ENCODE peak calls at places on chromosomes 3 and 15, in six cellular contexts. Q is heart left ventricle, M is right atrium auricular region, H is HFF-Myc, E is A549, O is bronchial epithelial cell. G is an unnamed sample.

GRCh38 chr3:16484216-16484615 is 29.3 kb downstream of the RFTN1 start:
- DNase-seq in E (no peak), O (no peak), Q (no peak), M (no peak), H (peak), G (no peak)

GRCh38 chr15:98658831-98659699 is 10.7 kb downstream of the IGF1R start:
- DNase-seq in M (no peak), E (peak), H (no peak), O (peak), Q (no peak), G (peak)

GRCh38 chr3:13563911-13564310 is 15.0 kb downstream of the FBLN2 start:
- DNase-seq in O (no peak), E (no peak), H (no peak), M (no peak), Q (no peak), G (no peak)

GRCh38 chr3:30723211-30723610 is 116.8 kb downstream of the TGFBR2 start:
- DNase-seq in O (no peak), M (no peak), Q (no peak), E (no peak), H (no peak), G (no peak)

GRCh38 chr3:189324538-189325138 is 152.9 kb downstream of the TPRG1 start:
- DNase-seq in O (peak), H (peak), Q (peak), M (no peak), E (peak), G (no peak)

GRCh38 chr3:139935071-139935865 is at the start of gene CLSTN2:
- DNase-seq in O (peak), H (no peak), M (peak), Q (peak), E (peak), G (peak)

GRCh38 chr3:134852893-134853351 is 57.9 kb downstream of the EPHB1 start:
- DNase-seq in M (no peak), E (no peak), O (no peak), H (no peak), Q (no peak), G (no peak)

GRCh38 chr15:99496302-99496629 is 69.5 kb upstream of the MEF2A start:
- DNase-seq in E (no peak), H (no peak), Q (no peak), M (no peak), O (no peak), G (no peak)

GRCh38 chr15:57503051-57503702 is 88.5 kb upstream of the MYZAP start:
- DNase-seq in E (no peak), Q (no peak), M (no peak), H (no peak), O (peak), G (peak)

GRCh38 chr3:159323848-159324247 is 522.0 kb downstream of the MFSD1 start:
- DNase-seq in O (peak), H (no peak), Q (no peak), E (no peak), M (no peak), G (no peak)

GRCh38 chr3:38039899-38040261 is 872 bp downstream of the DLEC1 start:
- DNase-seq in O (peak), E (no peak), Q (peak), M (peak), H (no peak), G (no peak)
- TF ChIP-seq CTCF in O (peak), E (no peak), Q (no peak), M (peak), H (peak), G (no peak)

GRCh38 chr3:28124882-28125281 is 116.5 kb upstream of the CMC1 start:
- DNase-seq in E (no peak), H (no peak), Q (no peak), M (no peak), O (no peak), G (no peak)
- H3K4me3 ChIP-seq in E (no peak), H (no peak), Q (no peak), M (no peak), O (no peak), G (no peak)

GRCh38 chr3:148126962-148127361 is 570.7 kb upstream of the AGTR1 start:
- DNase-seq in O (no peak), M (no peak), H (no peak), Q (no peak), E (no peak), G (no peak)

GRCh38 chr3:148131990-148132638 is 565.6 kb upstream of the AGTR1 start:
- DNase-seq in H (peak), E (no peak), O (no peak), Q (no peak), M (no peak), G (no peak)

GRCh38 chr3:148128136-148128535 is 569.6 kb upstream of the AGTR1 start:
- DNase-seq in M (no peak), H (no peak), E (no peak), O (no peak), Q (no peak), G (peak)
- TF ChIP-seq CTCF in M (no peak), H (no peak), E (no peak), O (no peak), Q (no peak), G (peak)

GRCh38 chr15:88803920-88804247 is 648 bp downstream of the ACAN start:
- DNase-seq in H (no peak), Q (no peak), O (no peak), M (no peak), E (no peak), G (no peak)
- H3K4me3 ChIP-seq in H (no peak), Q (no peak), O (no peak), M (no peak), E (peak), G (peak)

GRCh38 chr15:95328559-95328958 is 1001.9 kb upstream of the NR2F2 start:
- DNase-seq in Q (no peak), H (no peak), O (no peak), E (no peak), M (no peak), G (no peak)
- TF ChIP-seq CTCF in Q (peak), H (no peak), O (no peak), E (no peak), M (no peak), G (no peak)

DNA sequence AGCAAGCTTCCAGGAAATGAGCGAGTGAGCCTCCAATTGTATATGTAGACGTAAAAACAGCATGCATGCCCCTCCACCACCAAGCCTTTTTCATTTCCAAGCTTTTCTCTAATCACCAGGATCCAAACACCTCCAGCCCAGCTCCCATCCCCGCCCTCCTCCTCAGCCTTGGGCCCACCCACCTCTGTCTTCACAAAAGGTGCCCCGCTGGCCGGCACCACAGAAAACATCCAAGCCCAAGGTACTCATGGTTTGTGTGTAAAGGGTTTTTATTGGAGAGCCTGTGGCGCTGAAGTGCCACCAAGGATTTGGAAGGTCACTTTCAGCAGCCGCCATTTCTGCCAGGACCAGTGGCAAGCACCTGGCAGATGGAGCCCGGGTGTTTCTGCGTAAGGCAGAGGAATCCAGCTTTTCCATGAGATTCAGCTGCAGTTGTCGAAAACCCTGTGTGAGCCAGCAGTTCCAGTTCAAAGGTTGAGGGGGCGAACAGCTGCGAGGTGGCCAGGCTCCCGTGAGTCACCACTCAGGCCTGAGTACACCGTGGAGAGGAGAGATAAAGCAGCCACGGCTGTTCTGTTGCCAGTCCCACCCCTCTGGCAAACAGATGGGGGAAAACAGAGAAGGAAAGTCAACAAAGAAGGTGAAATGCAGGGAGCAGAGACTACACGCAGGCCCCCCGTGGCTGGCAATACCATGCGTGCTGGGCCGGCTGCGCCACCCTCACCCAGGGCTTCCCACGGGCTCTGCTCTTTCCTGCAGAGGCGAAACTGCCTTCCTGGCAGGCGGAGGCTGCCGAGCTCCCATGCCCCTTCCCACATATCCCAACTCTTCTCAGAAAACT is 38.2 kb downstream of the FAM174B start:
- DNase-seq in E (peak), M (peak), Q (peak), H (peak), O (peak), G (no peak)
- H3K4me3 ChIP-seq in E (no peak), M (no peak), Q (no peak), H (no peak), O (no peak), G (no peak)

GRCh38 chr3:62496509-62496908 is 123.2 kb upstream of the FEZF2 start:
- DNase-seq in O (no peak), E (no peak), Q (no peak), H (no peak), M (no peak), G (no peak)

GRCh38 chr3:62497156-62497555 is 123.8 kb upstream of the FEZF2 start:
- DNase-seq in E (no peak), Q (no peak), O (no peak), H (no peak), M (no peak), G (no peak)

DNA sequence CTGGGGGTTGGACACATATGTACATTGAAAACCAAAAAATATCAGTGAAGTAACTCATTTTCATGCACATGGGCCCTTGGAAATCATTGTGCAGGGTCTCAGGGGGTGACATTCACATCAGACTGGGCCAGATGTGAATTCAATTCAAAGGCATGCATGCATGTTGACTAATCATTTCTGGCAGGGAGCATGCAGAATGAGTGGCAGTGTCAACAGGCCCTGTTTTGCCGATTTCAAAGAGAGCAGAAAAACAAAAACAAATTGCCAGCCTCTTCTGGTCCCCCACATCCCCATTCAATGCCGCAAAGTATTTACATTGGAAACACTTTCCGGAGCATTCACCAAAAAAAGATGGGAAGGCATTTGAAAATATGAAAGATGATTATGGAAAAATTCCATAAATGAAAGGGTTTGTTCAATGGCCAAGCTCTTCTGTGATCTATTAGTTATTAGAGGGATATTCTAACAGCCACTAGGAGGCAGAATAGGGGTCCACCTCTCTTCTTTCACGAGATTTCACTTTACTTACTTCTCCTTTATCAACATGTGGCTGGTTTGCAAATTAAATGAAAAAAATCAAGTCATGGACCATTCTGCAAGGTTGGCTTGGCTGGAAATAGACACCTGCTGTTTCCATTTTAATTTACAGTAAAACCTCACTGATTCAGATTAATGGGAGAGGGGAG is 119.9 kb upstream of the FEZF2 start:
- DNase-seq in O (no peak), E (no peak), Q (no peak), M (no peak), H (no peak), G (no peak)
- TF ChIP-seq CTCF in O (peak), E (no peak), Q (no peak), M (no peak), H (peak), G (peak)

GRCh38 chr15:39942101-39942752 is 8.3 kb downstream of the EIF2AK4 start:
- DNase-seq in Q (no peak), O (no peak), H (no peak), E (no peak), M (no peak), G (no peak)

GRCh38 chr15:39944711-39945110 is 10.8 kb downstream of the EIF2AK4 start:
- DNase-seq in H (no peak), Q (no peak), E (no peak), M (no peak), O (no peak), G (no peak)

GRCh38 chr15:39939487-39940452 is 5.9 kb downstream of the EIF2AK4 start:
- DNase-seq in Q (no peak), H (no peak), E (no peak), O (no peak), M (no peak), G (no peak)

GRCh38 chr15:39946862-39947261 is 12.9 kb downstream of the EIF2AK4 start:
- DNase-seq in Q (no peak), M (no peak), E (no peak), O (peak), H (no peak), G (no peak)

GRCh38 chr15:39942753-39943150 is 8.8 kb downstream of the EIF2AK4 start:
- DNase-seq in H (no peak), M (no peak), O (no peak), Q (no peak), E (no peak), G (no peak)
- H3K4me3 ChIP-seq in H (no peak), M (no peak), O (no peak), Q (no peak), E (no peak), G (no peak)

GRCh38 chr15:49706805-49707204 is 86.0 kb downstream of the DTWD1 start:
- DNase-seq in H (no peak), M (no peak), O (no peak), Q (no peak), E (no peak), G (no peak)
- TF ChIP-seq CTCF in H (no peak), M (no peak), O (no peak), Q (no peak), E (no peak), G (no peak)

GRCh38 chr3:29597376-29598008 is 316.6 kb downstream of the RBMS3 start:
- DNase-seq in H (no peak), Q (no peak), M (no peak), O (no peak), E (no peak), G (no peak)
- H3K4me3 ChIP-seq in H (no peak), Q (no peak), M (no peak), O (no peak), E (no peak), G (no peak)